ENCODE peak calls at places on chromosome 9, in ten cellular contexts. E is AG10803, V is GM06990, U is pancreas, M is B cell, D is MCF 10A, I is astrocyte, O is cardiac fibroblast, F is mesothelial cell of epicardium, Z is left lung. N is an unnamed sample.

GRCh38 chr9:133113928-133114351 is 7.1 kb downstream of the RALGDS start:
- DNase-seq in M (no peak), V (no peak), U (peak), E (no peak), Z (peak), F (no peak), I (no peak), O (no peak), D (no peak), N (no peak)

GRCh38 chr9:126053913-126054312 is 272.7 kb upstream of the MVB12B start:
- DNase-seq in O (no peak), I (no peak), D (no peak), E (no peak), V (no peak), M (no peak), Z (no peak), F (no peak), U (no peak), N (no peak)

GRCh38 chr9:9893837-9894236 is 719.0 kb downstream of the PTPRD start:
- DNase-seq in O (no peak), D (peak), U (no peak), E (no peak), I (no peak), M (no peak), F (no peak), V (no peak), Z (no peak), N (no peak)

GRCh38 chr9:123825337-123825736 is 104.6 kb downstream of the DENND1A start:
- DNase-seq in U (no peak), I (peak), E (no peak), O (no peak), F (no peak), Z (no peak), V (no peak), D (peak), M (no peak), N (no peak)

GRCh38 chr9:127873886-127874285 is 3.6 kb downstream of the AK1 start:
- DNase-seq in I (no peak), V (no peak), U (peak), D (peak), Z (peak), E (peak), F (no peak), M (no peak), O (peak), N (no peak)

GRCh38 chr9:96818535-96818934 is 35.8 kb downstream of the ZNF782 start:
- DNase-seq in U (no peak), M (no peak), V (no peak), D (peak), E (no peak), O (no peak), Z (no peak), I (no peak), F (no peak), N (no peak)

GRCh38 chr9:22274477-22274876 is 172.1 kb upstream of the DMRTA1 start:
- DNase-seq in I (no peak), Z (no peak), E (no peak), O (no peak), M (no peak), D (no peak), F (no peak), U (no peak), V (no peak), N (no peak)

GRCh38 chr9:89051421-89051820 is 60.2 kb downstream of the S1PR3 start:
- DNase-seq in E (no peak), U (no peak), M (no peak), F (no peak), D (no peak), V (no peak), Z (no peak), I (no peak), O (no peak), N (no peak)

GRCh38 chr9:134843740-134844139 is 36.9 kb upstream of the FCN2 start:
- DNase-seq in O (no peak), E (no peak), M (no peak), D (no peak), U (no peak), Z (peak), F (no peak), V (no peak), I (no peak), N (no peak)

GRCh38 chr9:117013596-117013995 is 326.5 kb downstream of the TRIM32 start:
- DNase-seq in D (no peak), E (no peak), Z (no peak), U (no peak), O (no peak), V (no peak), M (no peak), I (no peak), F (no peak), N (no peak)

GRCh38 chr9:85541876-85542275 is 199.9 kb downstream of the AGTPBP1 start:
- DNase-seq in F (no peak), I (peak), V (no peak), E (no peak), M (no peak), O (no peak), Z (no peak), D (no peak), U (no peak), N (no peak)

GRCh38 chr9:119273984-119274665 is 95.1 kb downstream of the BRINP1 start:
- DNase-seq in O (no peak), F (no peak), E (no peak), Z (no peak), V (no peak), D (peak), U (no peak), M (no peak), I (peak), N (no peak)

GRCh38 chr9:104864675-104865104 is 63.3 kb downstream of the ABCA1 start:
- DNase-seq in I (peak), D (no peak), M (no peak), F (no peak), U (no peak), V (no peak), E (peak), O (peak), Z (no peak), N (no peak)

GRCh38 chr9:136311433-136312375 is 7.8 kb upstream of the CCDC187 start:
- DNase-seq in Z (peak), F (no peak), O (no peak), E (no peak), U (peak), M (no peak), V (no peak), D (no peak), I (no peak), N (no peak)

GRCh38 chr9:98929866-98930265 is 13.8 kb upstream of the COL15A1 start:
- DNase-seq in Z (no peak), O (no peak), F (no peak), M (no peak), U (no peak), V (no peak), E (no peak), I (no peak), D (peak), N (no peak)

GRCh38 chr9:120366646-120367019 is 213.3 kb downstream of the CDK5RAP2 start:
- DNase-seq in E (peak), O (peak), I (peak), Z (no peak), V (no peak), U (no peak), M (no peak), F (no peak), D (peak), N (no peak)

GRCh38 chr9:130001185-130001584 is 41.8 kb downstream of the FNBP1 start:
- DNase-seq in E (no peak), U (no peak), F (no peak), M (no peak), O (no peak), I (no peak), D (no peak), Z (no peak), V (no peak), N (no peak)

GRCh38 chr9:96884443-96884842 is 30.1 kb upstream of the ZNF782 start:
- DNase-seq in U (no peak), V (no peak), D (peak), F (no peak), E (peak), M (no peak), Z (no peak), I (peak), O (peak), N (no peak)

GRCh38 chr9:132367613-132368305 is 13.0 kb upstream of the SETX start:
- DNase-seq in O (no peak), F (no peak), M (no peak), Z (no peak), E (no peak), D (no peak), I (no peak), V (no peak), U (no peak), N (no peak)

GRCh38 chr9:83972286-83972685 is 7.7 kb downstream of the HNRNPK start:
- DNase-seq in O (no peak), V (no peak), F (no peak), M (no peak), U (no peak), E (no peak), Z (no peak), D (peak), I (no peak), N (no peak)

GRCh38 chr9:101376117-101376866 is 8.5 kb downstream of the BAAT start:
- DNase-seq in V (no peak), M (no peak), D (no peak), F (no peak), U (no peak), E (peak), O (peak), Z (no peak), I (peak), N (no peak)

GRCh38 chr9:76456202-76456926 is 2.6 kb upstream of the GCNT1 start:
- DNase-seq in D (peak), E (peak), I (peak), O (peak), U (peak), M (peak), F (peak), Z (no peak), V (peak), N (peak)

GRCh38 chr9:89483592-89484474 is 14.1 kb downstream of the SEMA4D start:
- DNase-seq in D (no peak), E (no peak), Z (peak), M (peak), O (no peak), U (no peak), F (no peak), I (no peak), V (peak), N (peak)

GRCh38 chr9:101366038-101366756 is 18.6 kb downstream of the BAAT start:
- DNase-seq in O (peak), Z (no peak), E (peak), M (no peak), I (peak), F (no peak), U (no peak), D (no peak), V (no peak), N (no peak)

DNA sequence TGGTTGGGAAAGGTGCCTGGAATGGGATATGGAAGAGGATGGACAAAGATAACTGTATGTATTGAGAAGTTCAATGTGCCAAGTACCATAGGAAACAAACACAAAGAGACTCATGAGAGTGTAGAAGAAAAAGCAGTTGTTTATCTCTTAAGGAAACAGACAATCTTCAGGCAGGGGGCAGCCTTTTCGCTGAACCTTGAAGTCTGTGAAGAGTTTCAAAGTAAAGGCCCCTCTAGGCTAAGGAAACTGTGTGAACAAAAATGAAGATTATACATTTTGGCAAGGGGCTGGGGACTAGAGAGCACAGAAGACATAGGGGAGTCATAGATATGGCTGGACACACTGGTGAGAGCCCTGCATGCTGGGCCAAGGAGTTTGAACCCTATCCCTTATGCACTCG is 27.5 kb upstream of the FRMPD1 start:
- DNase-seq in I (no peak), U (no peak), E (no peak), F (no peak), O (no peak), M (no peak), V (no peak), Z (no peak), D (no peak), N (no peak)
- TF ChIP-seq CTCF in I (no peak), U (no peak), E (no peak), F (no peak), O (no peak), M (no peak), V (no peak), Z (no peak), D (no peak), N (no peak)

DNA sequence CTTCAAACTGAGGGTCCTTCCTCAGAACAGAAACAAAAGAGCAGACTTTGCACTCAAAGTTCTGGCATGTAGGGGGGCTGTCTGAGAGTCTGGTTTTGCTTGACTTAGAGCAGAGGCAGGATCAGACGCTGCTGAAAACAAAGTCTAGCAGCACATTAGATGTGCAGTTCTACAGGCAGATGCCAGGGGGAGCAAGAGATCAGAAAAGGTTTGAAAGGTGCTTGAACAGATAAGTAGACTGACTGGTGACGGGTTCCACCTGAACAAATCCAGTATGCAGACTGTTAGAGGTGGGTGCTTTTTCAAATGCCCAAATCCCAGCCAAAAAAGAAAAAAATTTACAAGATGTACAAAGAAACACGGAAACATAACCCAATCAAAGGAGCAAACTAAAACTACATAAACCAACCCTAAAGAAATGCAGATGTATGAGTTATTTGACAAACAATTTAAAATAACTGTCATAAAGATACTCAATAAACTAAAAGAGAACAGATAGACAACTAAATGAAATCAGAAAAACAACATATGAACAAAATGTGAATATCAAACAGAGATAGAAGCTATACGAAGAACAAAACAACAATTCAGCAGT is 194.7 kb upstream of the FREM1 start:
- DNase-seq in F (no peak), M (no peak), I (peak), V (peak), O (peak), U (no peak), D (peak), E (peak), Z (no peak), N (peak)
- TF ChIP-seq CTCF in F (peak), M (peak), I (peak), V (peak), O (peak), U (peak), D (peak), E (peak), Z (peak), N (peak)

GRCh38 chr9:36896296-36896695 is 137.8 kb downstream of the PAX5 start:
- DNase-seq in D (no peak), I (no peak), Z (no peak), U (no peak), E (no peak), F (no peak), O (no peak), M (no peak), V (no peak), N (no peak)

GRCh38 chr9:36894695-36895310 is 139.3 kb downstream of the PAX5 start:
- DNase-seq in V (no peak), F (no peak), Z (no peak), U (no peak), I (no peak), E (no peak), M (peak), D (no peak), O (no peak), N (no peak)

GRCh38 chr9:36897019-36897418 is 137.0 kb downstream of the PAX5 start:
- DNase-seq in I (no peak), V (no peak), U (no peak), Z (no peak), O (no peak), E (no peak), D (no peak), M (no peak), F (no peak), N (no peak)

GRCh38 chr9:36897476-36897875 is 136.6 kb downstream of the PAX5 start:
- DNase-seq in I (no peak), D (no peak), V (no peak), Z (no peak), M (no peak), O (no peak), U (no peak), E (no peak), F (no peak), N (no peak)

GRCh38 chr9:36895744-36896260 is 138.3 kb downstream of the PAX5 start:
- DNase-seq in E (no peak), F (no peak), O (no peak), I (no peak), D (no peak), V (no peak), U (no peak), Z (no peak), M (peak), N (no peak)
- TF ChIP-seq CTCF in E (no peak), F (no peak), O (no peak), I (no peak), D (no peak), V (no peak), U (no peak), Z (no peak), M (no peak), N (no peak)

GRCh38 chr9:32737378-32737777 is 46.0 kb upstream of the TMEM215 start:
- DNase-seq in U (no peak), F (no peak), O (no peak), D (no peak), V (no peak), Z (no peak), M (no peak), E (no peak), I (no peak), N (no peak)

GRCh38 chr9:32741706-32742105 is 41.6 kb upstream of the TMEM215 start:
- DNase-seq in Z (no peak), D (peak), E (no peak), O (peak), F (no peak), V (no peak), M (no peak), U (no peak), I (peak), N (no peak)

GRCh38 chr9:32742296-32742695 is 41.0 kb upstream of the TMEM215 start:
- DNase-seq in O (no peak), D (peak), E (no peak), Z (no peak), M (no peak), I (peak), V (no peak), U (no peak), F (no peak), N (no peak)

GRCh38 chr9:32738501-32739172 is 44.7 kb upstream of the TMEM215 start:
- DNase-seq in I (peak), F (no peak), E (no peak), M (no peak), U (no peak), D (peak), V (no peak), O (no peak), Z (no peak), N (no peak)
- TF ChIP-seq CTCF in I (no peak), F (no peak), E (no peak), M (no peak), U (no peak), D (no peak), V (no peak), O (no peak), Z (no peak), N (no peak)

N was measured in GM13976.